ENCODE peak calls at places on chromosomes 13 and 19, in nine cellular contexts. P, A, X, V, I, B, J, T and O are unnamed samples.

GRCh38 chr13:93640452-93640851 is 413.8 kb downstream of the GPC6 start:
- DNase-seq in P (no peak), A (no peak), X (no peak), V (no peak), I (no peak), B (no peak), J (no peak), T (no peak), O (no peak)

GRCh38 chr19:55460670-55461258 is 678 bp downstream of the ISOC2 start:
- DNase-seq in P (no peak), A (peak), X (no peak), V (peak), I (peak), B (peak), J (peak), T (peak), O (no peak)

GRCh38 chr19:45254044-45254531 is 3.0 kb downstream of the MARK4 start:
- DNase-seq in P (no peak), A (no peak), X (no peak), V (no peak), I (peak), B (peak), J (no peak), T (no peak), O (peak)

GRCh38 chr19:32767951-32768679 is 48.5 kb downstream of the TDRD12 start:
- DNase-seq in P (no peak), A (no peak), X (no peak), V (no peak), I (no peak), B (no peak), J (no peak), T (no peak), O (no peak)

GRCh38 chr13:25372275-25373081 is 704 bp downstream of the ATP8A2 start:
- DNase-seq in P (no peak), A (no peak), X (no peak), V (no peak), I (no peak), B (peak), J (peak), T (no peak), O (peak)

GRCh38 chr13:46008631-46009030 is 43.9 kb downstream of the ZC3H13 start:
- DNase-seq in P (no peak), A (no peak), X (no peak), V (no peak), I (no peak), B (no peak), J (no peak), T (no peak), O (no peak)

GRCh38 chr19:16325671-16326400 is 1.2 kb downstream of the KLF2 start:
- DNase-seq in P (no peak), A (peak), X (no peak), V (no peak), I (peak), B (peak), J (no peak), T (peak), O (peak)

GRCh38 chr13:113860051-113860471 is 3.8 kb downstream of the GAS6 start:
- DNase-seq in P (no peak), A (peak), X (peak), V (no peak), I (no peak), B (no peak), J (no peak), T (no peak), O (no peak)

GRCh38 chr13:113724016-113724758 is 34.8 kb upstream of the TMEM255B start:
- DNase-seq in P (no peak), A (no peak), X (no peak), V (no peak), I (no peak), B (no peak), J (no peak), T (no peak), O (no peak)